ENCODE peak calls at places on chromosomes 7 and 10, in five cellular contexts. D is IMR-90, X is OCI-LY7, O is neural progenitor cell, B is SK-N-SH. J is an unnamed sample.
A peak's percentile ranks its signal among the peaks of the same experiment; 100 is the strongest.

GRCh38 chr7:1080251-1080917 is 7.5 kb upstream of the GPER1 start:
- DNase-seq in D (no peak), X (no peak), O (no peak), B (no peak), J (no peak)

GRCh38 chr7:154842608-154843007 is 160.3 kb downstream of the PAXIP1 start:
- DNase-seq in D (no peak), X (no peak), O (no peak), B (peak; percentile 60), J (no peak)

GRCh38 chr7:158811461-158811860 is 17.8 kb downstream of the ESYT2 start:
- DNase-seq in D (peak; percentile 63), X (no peak), O (no peak), B (no peak), J (peak; percentile 87)

GRCh38 chr7:41882271-41882670 is 179.4 kb upstream of the INHBA start:
- DNase-seq in D (no peak), X (no peak), O (no peak), B (no peak), J (no peak)

GRCh38 chr7:131521651-131522163 is 34.7 kb downstream of the PODXL start:
- DNase-seq in D (no peak), X (no peak), O (peak; percentile 35), B (no peak), J (peak; percentile 69)

GRCh38 chr10:33509231-33509871 is 174.9 kb upstream of the NRP1 start:
- DNase-seq in D (peak; percentile 84), X (no peak), O (no peak), B (peak; percentile 19), J (peak; percentile 84)

GRCh38 chr7:151384776-151385625 is 24.8 kb downstream of the WDR86 start:
- DNase-seq in D (no peak), X (no peak), O (no peak), B (no peak), J (peak; percentile 70)

GRCh38 chr10:128113026-128113425 is 13.2 kb downstream of the MKI67 start:
- DNase-seq in D (no peak), X (no peak), O (no peak), B (no peak), J (no peak)

GRCh38 chr10:44960098-44960480 is 487 bp downstream of the RASSF4 start:
- DNase-seq in D (no peak), X (no peak), O (peak; percentile 46), B (no peak), J (peak; percentile 21)
- H3K27ac ChIP-seq in D (no peak overlapping the region), X (no peak overlapping the region), O (no peak overlapping the region), B (no peak overlapping the region), J (peak overlapping the region; percentile 25)

DNA sequence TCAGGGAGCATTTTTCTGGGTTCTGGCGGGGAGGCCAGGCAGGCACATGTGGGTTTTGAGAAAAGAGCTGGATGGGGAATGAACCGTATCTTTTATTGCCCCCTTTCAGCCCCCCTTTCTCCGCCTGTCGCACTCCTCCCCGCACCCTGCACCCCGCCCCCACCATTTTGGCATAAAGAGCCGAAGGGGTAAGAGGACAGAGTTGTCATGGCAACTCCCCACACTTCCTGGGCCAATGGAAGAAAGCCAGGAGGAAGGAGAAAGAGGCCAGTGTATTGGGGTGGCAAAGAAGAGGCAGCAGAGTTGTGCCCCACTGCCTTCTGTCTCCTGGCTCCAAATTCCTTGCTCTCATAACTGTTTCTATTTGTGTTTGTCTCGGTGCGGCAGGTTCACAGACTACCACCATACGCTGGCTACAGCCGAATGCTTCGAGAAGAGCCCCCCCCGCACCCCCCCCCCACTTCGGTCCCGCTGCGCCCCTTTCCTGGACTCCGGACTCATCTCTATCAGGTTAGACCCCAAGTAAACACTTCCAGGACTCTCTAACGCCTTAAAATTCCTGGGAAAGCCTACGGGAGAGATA is 3.4 kb downstream of the KCNIP2 start:
- DNase-seq in D (no peak), X (no peak), O (peak; percentile 66), B (peak; percentile 36), J (peak; percentile 81)
- H3K4me3 ChIP-seq in D (no peak overlapping the region), X (peak overlapping the region; percentile 46), O (peak overlapping the region; percentile 67), B (peak overlapping the region; percentile 45), J (peak overlapping the region; percentile 71)

GRCh38 chr10:11058965-11059364 is 41.3 kb downstream of the CELF2 start:
- DNase-seq in D (peak; percentile 75), X (no peak), O (no peak), B (no peak), J (no peak)

GRCh38 chr10:11057448-11057847 is 39.8 kb downstream of the CELF2 start:
- DNase-seq in D (no peak), X (no peak), O (no peak), B (no peak), J (no peak)

GRCh38 chr10:11057018-11057417 is 39.3 kb downstream of the CELF2 start:
- DNase-seq in D (no peak), X (no peak), O (no peak), B (no peak), J (no peak)

DNA sequence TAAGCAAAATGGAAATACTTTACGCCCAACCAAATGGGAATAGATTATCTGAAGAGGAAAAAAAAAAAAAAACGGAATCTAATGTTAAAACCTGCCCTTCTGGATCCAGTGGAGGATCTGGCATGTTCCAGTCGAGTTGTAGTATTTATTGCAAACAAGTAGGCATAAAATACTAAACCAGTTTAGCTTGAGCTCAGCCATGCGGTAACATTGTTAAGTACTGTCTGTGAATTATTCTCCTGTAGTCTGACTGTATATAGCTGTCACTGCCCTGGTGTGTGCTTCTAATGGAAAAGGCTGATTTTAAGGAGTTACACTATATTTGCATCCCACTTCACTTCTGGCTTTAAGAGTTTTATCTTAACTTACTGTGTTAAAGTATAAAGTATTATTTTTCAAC is 40.3 kb downstream of the CELF2 start:
- DNase-seq in D (no peak), X (no peak), O (no peak), B (no peak), J (no peak)
- H4K20me1 ChIP-seq in D (no peaks in the 10 kb centered on the region), X (no peaks in the 10 kb centered on the region), O (no peaks in the 10 kb centered on the region), B (no peaks in the 10 kb centered on the region), J (no peaks in the 10 kb centered on the region)

DNA sequence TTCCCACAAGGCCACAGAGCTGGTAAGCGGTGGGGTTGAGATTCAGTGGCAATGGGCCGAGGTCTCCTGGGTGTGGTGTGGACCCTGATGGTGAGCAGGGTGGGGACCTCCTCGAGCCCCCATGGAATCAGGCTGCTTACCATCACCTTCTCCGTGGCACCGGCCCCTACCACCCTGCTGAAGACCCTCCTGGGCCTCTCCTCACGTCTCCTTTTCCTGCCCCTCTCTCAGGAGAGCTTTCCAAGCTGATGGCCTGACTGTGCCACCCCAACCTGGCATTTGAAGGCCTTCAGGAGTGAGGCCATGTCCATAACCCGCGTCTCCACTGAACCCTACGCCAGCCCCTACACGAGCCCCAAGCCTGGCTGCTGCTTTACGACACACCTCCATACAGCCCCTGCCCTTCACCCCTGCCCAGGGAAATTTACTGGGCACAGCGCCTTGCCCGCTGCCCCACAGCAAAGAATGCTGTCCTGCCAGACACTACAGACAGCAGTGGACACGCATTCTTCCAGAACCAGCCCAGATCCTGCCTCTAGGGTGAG is 55.4 kb downstream of the ZRANB1 start:
- DNase-seq in D (no peak), X (no peak), O (no peak), B (no peak), J (peak; percentile 47)
- H3K27ac ChIP-seq in D (no peak overlapping the region), X (no peak overlapping the region), O (no peak overlapping the region), B (no peak overlapping the region), J (no peak overlapping the region)

DNA sequence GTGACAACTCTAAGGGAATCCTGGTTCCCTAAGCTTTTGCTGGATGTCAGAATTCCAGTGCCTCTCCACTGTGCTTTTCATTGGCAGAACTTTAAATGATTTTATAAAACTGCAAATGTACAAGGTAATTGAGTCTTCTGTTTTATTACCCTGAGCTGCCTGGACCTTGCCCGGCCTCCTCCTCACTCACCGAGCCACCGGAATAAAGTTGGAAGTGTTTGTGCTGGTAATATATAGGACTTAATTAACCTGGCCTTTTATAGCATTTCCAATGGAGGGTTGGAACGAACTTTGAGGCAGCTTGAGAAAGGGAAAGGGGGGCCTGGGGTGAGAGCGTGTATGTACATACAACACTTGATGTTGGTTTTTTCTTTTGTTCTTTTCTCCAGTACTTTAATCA is 43.4 kb downstream of the ZNF503 start:
- DNase-seq in D (no peak), X (no peak), O (no peak), B (no peak), J (no peak)
- H3K4me3 ChIP-seq in D (no peak overlapping the region), X (no peak overlapping the region), O (no peak overlapping the region), B (no peak overlapping the region), J (no peak overlapping the region)

DNA sequence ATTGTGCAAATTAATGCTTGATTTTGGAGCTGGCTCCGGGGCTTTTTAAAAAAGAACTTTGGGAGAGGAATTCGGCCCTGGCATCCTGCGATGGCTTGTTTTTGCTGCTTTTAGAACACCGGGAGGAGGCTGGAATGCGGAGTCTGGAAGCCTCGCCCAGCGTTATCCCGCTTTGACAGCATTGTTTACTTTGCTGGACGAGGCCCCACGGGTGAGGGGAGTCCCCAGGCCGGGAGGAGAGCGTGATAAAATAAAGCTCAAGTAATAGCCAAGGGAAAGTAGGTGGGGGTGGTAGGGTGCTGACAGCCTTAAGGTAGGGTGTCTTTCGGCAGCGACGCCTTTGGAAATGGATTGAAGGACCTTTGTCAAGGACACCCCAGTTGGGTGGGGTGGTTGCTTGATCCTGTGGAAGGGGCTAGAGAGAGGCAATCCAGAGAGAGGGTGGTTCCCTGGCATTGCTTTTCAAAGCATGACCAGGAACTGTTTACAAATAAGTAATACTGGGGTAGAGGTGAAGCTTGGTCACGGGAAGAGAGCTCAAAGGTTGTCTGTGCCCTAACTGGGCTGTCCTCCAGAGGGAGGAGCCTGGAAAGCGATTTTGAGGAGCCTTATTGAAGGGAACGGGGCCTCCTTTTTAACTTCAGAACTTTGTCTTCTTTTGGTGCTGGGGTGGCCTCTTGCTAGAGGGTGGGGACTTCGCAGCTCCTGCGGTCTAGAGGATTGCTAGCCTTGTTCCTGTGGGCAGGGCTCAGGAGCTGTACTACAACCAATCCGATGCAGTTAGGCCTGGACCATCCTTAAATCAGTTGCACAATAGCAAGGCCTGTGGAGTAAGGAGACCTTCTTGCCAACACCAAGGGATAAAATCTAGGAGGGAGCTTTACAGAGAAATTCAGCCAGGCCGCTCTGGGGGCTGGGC is 1.2 kb downstream of the EIF4EBP2 start:
- DNase-seq in D (peak; percentile 96), X (peak; percentile 64), O (peak; percentile 63), B (peak; percentile 60), J (peak; percentile 97)
- H4K20me1 ChIP-seq in D (peaks cover 45% of the 10 kb centered on the region), X (peaks cover 18% of the 10 kb centered on the region), O (peaks cover 46% of the 10 kb centered on the region), B (peaks cover 49% of the 10 kb centered on the region), J (peaks cover 40% of the 10 kb centered on the region)

GRCh38 chr7:128997161-128997560 is 57.8 kb downstream of the TNPO3 start:
- DNase-seq in D (no peak), X (no peak), O (no peak), B (no peak), J (no peak)
- H3K27ac ChIP-seq in D (no peak overlapping the region), X (no peak overlapping the region), O (no peak overlapping the region), B (no peak overlapping the region), J (no peak overlapping the region)

DNA sequence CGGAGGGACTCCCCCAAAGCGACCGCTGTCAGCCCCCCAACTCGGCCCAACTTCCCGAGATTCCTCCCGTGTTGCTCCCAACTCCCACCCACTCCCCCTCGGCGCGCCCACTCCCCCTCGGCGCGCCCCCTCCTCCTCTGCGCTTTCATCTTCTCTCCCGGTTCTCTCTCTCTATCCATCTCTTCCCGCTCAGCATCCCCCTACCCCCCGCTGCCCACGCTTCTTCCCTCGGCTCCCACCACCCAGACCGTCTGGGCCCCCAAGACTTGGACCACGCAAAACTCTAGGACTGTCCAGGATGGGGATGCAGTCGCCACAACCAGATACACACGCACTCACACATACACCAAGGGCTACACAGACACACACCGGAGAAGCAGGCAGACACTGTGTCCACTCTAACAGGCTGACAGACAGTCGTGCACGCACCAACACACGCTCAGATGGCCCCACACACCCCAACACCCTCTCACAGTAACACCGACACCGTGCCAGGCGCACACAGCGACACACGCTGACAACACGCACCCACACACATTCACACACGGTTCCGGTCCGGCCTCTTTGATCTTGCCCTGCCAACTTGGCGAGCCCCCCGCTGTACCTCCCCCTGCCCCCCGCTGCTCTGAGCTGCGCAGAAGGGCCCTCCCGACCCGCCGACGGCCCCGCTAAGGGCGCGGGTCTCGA is 1.1 kb downstream of the GRID1 start:
- DNase-seq in D (no peak), X (no peak), O (peak; percentile 20), B (no peak), J (no peak)
- H3K4me3 ChIP-seq in D (no peak overlapping the region), X (peak overlapping the region; percentile 62), O (peak overlapping the region; percentile 55), B (peak overlapping the region; percentile 51), J (no peak overlapping the region)